ENCODE peak calls at places on chromosomes 3 and 15, in six cellular contexts. One of them, this sample, is unnamed.
A peak's percentile ranks its signal among the peaks of the same experiment; 100 is the strongest.

GRCh38 chr3:55329849-55330248 is 157.3 kb downstream of the WNT5A start:
- DNase-seq in Caco-2: no peak
- DNase-seq in right atrium auricular region: no peak
- DNase-seq in foreskin fibroblast: peak; percentile 94
- DNase-seq in right cardiac atrium: no peak
- DNase-seq in pancreas: no peak
- DNase-seq in this sample: no peak

GRCh38 chr15:70584838-70585706 is 178.3 kb downstream of the UACA start:
- DNase-seq in Caco-2: peak; percentile 84
- DNase-seq in right atrium auricular region: no peak
- DNase-seq in foreskin fibroblast: peak; percentile 53
- DNase-seq in right cardiac atrium: no peak
- DNase-seq in pancreas: peak; percentile 67
- DNase-seq in this sample: no peak

GRCh38 chr15:94234300-94234699 is 2.9 kb downstream of the MCTP2 start:
- DNase-seq in Caco-2: no peak
- DNase-seq in right atrium auricular region: no peak
- DNase-seq in foreskin fibroblast: peak; percentile 6
- DNase-seq in right cardiac atrium: no peak
- DNase-seq in pancreas: no peak
- DNase-seq in this sample: no peak

GRCh38 chr3:54853573-54854404 is 74.1 kb downstream of the LRTM1 start:
- DNase-seq in Caco-2: peak; percentile 64
- DNase-seq in right atrium auricular region: peak; percentile 82
- DNase-seq in foreskin fibroblast: peak; percentile 89
- DNase-seq in right cardiac atrium: peak; percentile 93
- DNase-seq in pancreas: peak; percentile 93
- DNase-seq in this sample: peak; percentile 72

GRCh38 chr15:89118481-89118989 is 30.3 kb downstream of the ABHD2 start:
- DNase-seq in Caco-2: no peak
- DNase-seq in right atrium auricular region: no peak
- DNase-seq in foreskin fibroblast: no peak
- DNase-seq in right cardiac atrium: no peak
- DNase-seq in pancreas: no peak
- DNase-seq in this sample: no peak

GRCh38 chr3:131731709-131732108 is 228.9 kb upstream of the MRPL3 start:
- DNase-seq in Caco-2: no peak
- DNase-seq in right atrium auricular region: no peak
- DNase-seq in foreskin fibroblast: no peak
- DNase-seq in right cardiac atrium: no peak
- DNase-seq in pancreas: no peak
- DNase-seq in this sample: no peak

GRCh38 chr3:40780801-40781406 is 256.1 kb downstream of the ZNF621 start:
- DNase-seq in Caco-2: no peak
- DNase-seq in right atrium auricular region: peak; percentile 66
- DNase-seq in foreskin fibroblast: peak; percentile 4
- DNase-seq in right cardiac atrium: peak; percentile 85
- DNase-seq in pancreas: peak; percentile 53
- DNase-seq in this sample: no peak

GRCh38 chr15:77282333-77282732 is 137.6 kb downstream of the PEAK1 start:
- DNase-seq in Caco-2: no peak
- DNase-seq in right atrium auricular region: no peak
- DNase-seq in foreskin fibroblast: peak; percentile 85
- DNase-seq in right cardiac atrium: peak; percentile 71
- DNase-seq in pancreas: no peak
- DNase-seq in this sample: no peak

GRCh38 chr15:37550360-37551024 is 383.9 kb upstream of the TMCO5A start:
- DNase-seq in Caco-2: peak; percentile 28
- DNase-seq in right atrium auricular region: no peak
- DNase-seq in foreskin fibroblast: no peak
- DNase-seq in right cardiac atrium: peak; percentile 22
- DNase-seq in pancreas: no peak
- DNase-seq in this sample: no peak

GRCh38 chr3:21641959-21642358 is 109.1 kb downstream of the ZNF385D start:
- DNase-seq in Caco-2: no peak
- DNase-seq in right atrium auricular region: no peak
- DNase-seq in foreskin fibroblast: no peak
- DNase-seq in right cardiac atrium: no peak
- DNase-seq in pancreas: no peak
- DNase-seq in this sample: no peak

GRCh38 chr15:90230071-90230494 is 3.7 kb downstream of the CIB1 start:
- DNase-seq in Caco-2: no peak
- DNase-seq in right atrium auricular region: no peak
- DNase-seq in foreskin fibroblast: no peak
- DNase-seq in right cardiac atrium: peak; percentile 77
- DNase-seq in pancreas: peak; percentile 84
- DNase-seq in this sample: peak; percentile 67

GRCh38 chr3:171901615-171902312 is 58.6 kb downstream of the TMEM212 start:
- DNase-seq in Caco-2: no peak
- DNase-seq in right atrium auricular region: no peak
- DNase-seq in foreskin fibroblast: peak; percentile 77
- DNase-seq in right cardiac atrium: no peak
- DNase-seq in pancreas: no peak
- DNase-seq in this sample: no peak

GRCh38 chr3:50623840-50624474 is 7.0 kb downstream of the MAPKAPK3 start:
- DNase-seq in Caco-2: no peak
- DNase-seq in right atrium auricular region: no peak
- DNase-seq in foreskin fibroblast: peak; percentile 69
- DNase-seq in right cardiac atrium: no peak
- DNase-seq in pancreas: no peak
- DNase-seq in this sample: no peak

GRCh38 chr3:128426128-128426921 is 40.4 kb downstream of the DNAJB8 start:
- DNase-seq in Caco-2: peak; percentile 62
- DNase-seq in right atrium auricular region: no peak
- DNase-seq in foreskin fibroblast: peak; percentile 67
- DNase-seq in right cardiac atrium: peak; percentile 80
- DNase-seq in pancreas: peak; percentile 90
- DNase-seq in this sample: peak; percentile 28

GRCh38 chr3:108861401-108861800 is 38.8 kb downstream of the TRAT1 start:
- DNase-seq in Caco-2: no peak
- DNase-seq in right atrium auricular region: no peak
- DNase-seq in foreskin fibroblast: no peak
- DNase-seq in right cardiac atrium: no peak
- DNase-seq in pancreas: no peak
- DNase-seq in this sample: no peak

GRCh38 chr3:195715583-195716266 is 5.1 kb upstream of the MUC20 start:
- DNase-seq in Caco-2: peak; percentile 69
- DNase-seq in right atrium auricular region: no peak
- DNase-seq in foreskin fibroblast: peak; percentile 69
- DNase-seq in right cardiac atrium: no peak
- DNase-seq in pancreas: peak; percentile 31
- DNase-seq in this sample: peak; percentile 37

GRCh38 chr3:108283006-108283405 is 13.3 kb upstream of the HHLA2 start:
- DNase-seq in Caco-2: no peak
- DNase-seq in right atrium auricular region: no peak
- DNase-seq in foreskin fibroblast: no peak
- DNase-seq in right cardiac atrium: no peak
- DNase-seq in pancreas: no peak
- DNase-seq in this sample: no peak

GRCh38 chr3:111850481-111850880 is 8.6 kb upstream of the PHLDB2 start:
- DNase-seq in Caco-2: no peak
- DNase-seq in right atrium auricular region: no peak
- DNase-seq in foreskin fibroblast: peak; percentile 84
- DNase-seq in right cardiac atrium: no peak
- DNase-seq in pancreas: no peak
- DNase-seq in this sample: no peak

GRCh38 chr3:151439652-151440125 is 21.2 kb downstream of the IGSF10 start:
- DNase-seq in Caco-2: no peak
- DNase-seq in right atrium auricular region: no peak
- DNase-seq in foreskin fibroblast: peak; percentile 86
- DNase-seq in right cardiac atrium: no peak
- DNase-seq in pancreas: no peak
- DNase-seq in this sample: no peak

GRCh38 chr3:4710191-4710590 is 217.0 kb downstream of the ITPR1 start:
- DNase-seq in Caco-2: no peak
- DNase-seq in right atrium auricular region: no peak
- DNase-seq in foreskin fibroblast: no peak
- DNase-seq in right cardiac atrium: no peak
- DNase-seq in pancreas: no peak
- DNase-seq in this sample: no peak

GRCh38 chr15:73951591-73951990 is 25.3 kb downstream of the LOXL1 start:
- DNase-seq in Caco-2: no peak
- DNase-seq in right atrium auricular region: no peak
- DNase-seq in foreskin fibroblast: no peak
- DNase-seq in right cardiac atrium: peak; percentile 76
- DNase-seq in pancreas: no peak
- DNase-seq in this sample: no peak

GRCh38 chr3:167095976-167096375 is 284.1 kb downstream of the ZBBX start:
- DNase-seq in Caco-2: no peak
- DNase-seq in right atrium auricular region: no peak
- DNase-seq in foreskin fibroblast: no peak
- DNase-seq in right cardiac atrium: no peak
- DNase-seq in pancreas: no peak
- DNase-seq in this sample: no peak

GRCh38 chr15:63715818-63716217 is 117.9 kb downstream of the HERC1 start:
- DNase-seq in Caco-2: no peak
- DNase-seq in right atrium auricular region: no peak
- DNase-seq in foreskin fibroblast: no peak
- DNase-seq in right cardiac atrium: no peak
- DNase-seq in pancreas: no peak
- DNase-seq in this sample: no peak

GRCh38 chr3:170054204-170054603 is 16.4 kb downstream of the GPR160 start:
- DNase-seq in Caco-2: no peak
- DNase-seq in right atrium auricular region: peak; percentile 7
- DNase-seq in foreskin fibroblast: peak; percentile 35
- DNase-seq in right cardiac atrium: no peak
- DNase-seq in pancreas: no peak
- DNase-seq in this sample: no peak

GRCh38 chr15:94451461-94451860 is 220.1 kb downstream of the MCTP2 start:
- DNase-seq in Caco-2: no peak
- DNase-seq in right atrium auricular region: no peak
- DNase-seq in foreskin fibroblast: no peak
- DNase-seq in right cardiac atrium: no peak
- DNase-seq in pancreas: no peak
- DNase-seq in this sample: no peak

GRCh38 chr3:140316895-140317400 is 360.9 kb upstream of the TRIM42 start:
- DNase-seq in Caco-2: no peak
- DNase-seq in right atrium auricular region: no peak
- DNase-seq in foreskin fibroblast: no peak
- DNase-seq in right cardiac atrium: no peak
- DNase-seq in pancreas: no peak
- DNase-seq in this sample: no peak

GRCh38 chr3:46545695-46546630 is 20.1 kb downstream of the LRRC2 start:
- DNase-seq in Caco-2: no peak
- DNase-seq in right atrium auricular region: no peak
- DNase-seq in foreskin fibroblast: no peak
- DNase-seq in right cardiac atrium: no peak
- DNase-seq in pancreas: no peak
- DNase-seq in this sample: no peak
- H3K4me3 ChIP-seq in Caco-2: no peak overlapping the region
- H3K4me3 ChIP-seq in right atrium auricular region: no peak overlapping the region
- H3K4me3 ChIP-seq in foreskin fibroblast: no peak overlapping the region
- H3K4me3 ChIP-seq in right cardiac atrium: no peak overlapping the region
- H3K4me3 ChIP-seq in pancreas: no peak overlapping the region
- H3K4me3 ChIP-seq in this sample: no peak overlapping the region

GRCh38 chr3:32423956-32424558 is 32.4 kb downstream of the CMTM7 start:
- DNase-seq in Caco-2: no peak
- DNase-seq in right atrium auricular region: peak; percentile 52
- DNase-seq in foreskin fibroblast: no peak
- DNase-seq in right cardiac atrium: no peak
- DNase-seq in pancreas: no peak
- DNase-seq in this sample: no peak
- H3K4me3 ChIP-seq in Caco-2: no peak overlapping the region
- H3K4me3 ChIP-seq in right atrium auricular region: no peak overlapping the region
- H3K4me3 ChIP-seq in foreskin fibroblast: no peak overlapping the region
- H3K4me3 ChIP-seq in right cardiac atrium: no peak overlapping the region
- H3K4me3 ChIP-seq in pancreas: no peak overlapping the region
- H3K4me3 ChIP-seq in this sample: no peak overlapping the region

DNA sequence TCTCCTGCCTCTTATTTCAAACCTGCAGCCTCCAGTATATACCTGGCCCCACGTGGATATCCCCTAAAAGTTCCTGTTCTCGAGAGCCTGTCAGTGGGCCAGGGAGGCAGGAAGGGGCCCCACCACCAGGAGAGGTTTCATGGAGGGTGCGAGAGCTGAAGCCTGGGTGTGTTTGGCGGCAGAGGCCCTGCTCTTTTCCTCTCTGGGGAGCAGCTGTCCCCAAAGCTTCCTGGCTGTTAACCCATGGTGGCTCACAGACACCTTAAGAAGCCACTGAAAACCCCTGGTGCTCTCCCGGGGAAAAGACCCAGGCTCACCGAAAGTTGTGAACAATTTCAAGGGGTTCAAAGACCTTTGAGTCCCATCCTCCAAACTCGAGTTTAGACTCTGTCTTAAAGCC is 1.1 kb downstream of the PRRT3 start:
- DNase-seq in Caco-2: no peak
- DNase-seq in right atrium auricular region: no peak
- DNase-seq in foreskin fibroblast: no peak
- DNase-seq in right cardiac atrium: no peak
- DNase-seq in pancreas: no peak
- DNase-seq in this sample: no peak
- H3K4me3 ChIP-seq in Caco-2: no peak overlapping the region
- H3K4me3 ChIP-seq in right atrium auricular region: no peak overlapping the region
- H3K4me3 ChIP-seq in foreskin fibroblast: no peak overlapping the region
- H3K4me3 ChIP-seq in right cardiac atrium: no peak overlapping the region
- H3K4me3 ChIP-seq in pancreas: no peak overlapping the region
- H3K4me3 ChIP-seq in this sample: no peak overlapping the region

GRCh38 chr15:51096976-51097375 is 2.3 kb upstream of the TNFAIP8L3 start:
- DNase-seq in Caco-2: no peak
- DNase-seq in right atrium auricular region: no peak
- DNase-seq in foreskin fibroblast: no peak
- DNase-seq in right cardiac atrium: no peak
- DNase-seq in pancreas: no peak
- DNase-seq in this sample: no peak

GRCh38 chr15:51094606-51095569 is at the start of gene TNFAIP8L3:
- DNase-seq in Caco-2: no peak
- DNase-seq in right atrium auricular region: no peak
- DNase-seq in foreskin fibroblast: peak; percentile 82
- DNase-seq in right cardiac atrium: peak; percentile 85
- DNase-seq in pancreas: peak; percentile 65
- DNase-seq in this sample: peak; percentile 50

GRCh38 chr15:51093865-51094605 is 671 bp downstream of the TNFAIP8L3 start:
- DNase-seq in Caco-2: no peak
- DNase-seq in right atrium auricular region: peak; percentile 79
- DNase-seq in foreskin fibroblast: peak; percentile 70
- DNase-seq in right cardiac atrium: peak; percentile 72
- DNase-seq in pancreas: peak; percentile 71
- DNase-seq in this sample: peak; percentile 29

GRCh38 chr15:51097553-51098330 is 3.0 kb upstream of the TNFAIP8L3 start:
- DNase-seq in Caco-2: no peak
- DNase-seq in right atrium auricular region: no peak
- DNase-seq in foreskin fibroblast: peak; percentile 72
- DNase-seq in right cardiac atrium: no peak
- DNase-seq in pancreas: no peak
- DNase-seq in this sample: no peak

DNA sequence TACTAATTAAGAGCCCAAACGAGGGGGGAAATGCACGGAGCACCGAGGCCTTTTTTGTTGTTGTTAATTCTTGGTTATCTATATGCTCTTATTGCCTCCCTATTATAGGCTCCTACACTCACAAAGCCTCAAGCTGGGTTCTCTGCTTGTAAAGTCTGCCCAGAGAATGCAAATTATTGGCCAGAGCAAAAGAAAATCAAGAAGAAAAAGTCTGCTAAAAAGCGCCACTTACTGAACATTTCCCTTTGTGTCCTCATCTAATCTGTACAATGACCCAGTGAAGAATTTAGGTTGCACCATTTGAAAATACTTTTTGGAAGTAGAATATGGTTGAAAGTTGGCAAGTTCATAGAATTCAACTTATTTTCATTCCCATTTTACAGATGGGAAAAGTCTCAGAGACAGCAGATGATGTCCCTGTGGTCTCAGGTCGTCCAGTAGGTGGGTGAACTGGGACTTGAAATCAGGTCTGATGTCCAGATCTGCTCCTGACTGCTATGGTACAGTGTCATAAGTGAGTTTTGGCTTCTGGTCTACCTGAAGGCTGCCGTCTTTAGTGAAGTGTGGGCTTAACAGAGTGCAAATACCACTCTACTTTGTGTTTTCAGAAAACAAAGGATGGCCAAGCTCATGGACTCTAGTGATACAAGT is 1.1 kb upstream of the TNFAIP8L3 start:
- DNase-seq in Caco-2: no peak
- DNase-seq in right atrium auricular region: no peak
- DNase-seq in foreskin fibroblast: no peak
- DNase-seq in right cardiac atrium: no peak
- DNase-seq in pancreas: no peak
- DNase-seq in this sample: no peak
- H3K4me3 ChIP-seq in Caco-2: no peak overlapping the region
- H3K4me3 ChIP-seq in right atrium auricular region: no peak overlapping the region
- H3K4me3 ChIP-seq in foreskin fibroblast: no peak overlapping the region
- H3K4me3 ChIP-seq in right cardiac atrium: peak overlapping the region; percentile 81
- H3K4me3 ChIP-seq in pancreas: peak overlapping the region; percentile 42
- H3K4me3 ChIP-seq in this sample: peak overlapping the region; percentile 56

This sample was measured in transverse colon.